ENCODE peak calls at places on chromosomes 4 and X, in seven cellular contexts. I, M, O, R, Q, B and V are unnamed samples.

GRCh38 chrX:19747672-19748610 is 139.5 kb downstream of the SH3KBP1 start:
- DNase-seq in I (no peak), M (no peak), O (no peak), R (no peak), Q (no peak), B (no peak), V (no peak)

GRCh38 chrX:44082829-44083228 is 109.6 kb upstream of the NDP start:
- DNase-seq in I (no peak), M (no peak), O (no peak), R (no peak), Q (no peak), B (no peak), V (no peak)

GRCh38 chr4:7024336-7024890 is 18.8 kb upstream of the TADA2B start:
- DNase-seq in I (no peak), M (no peak), O (no peak), R (no peak), Q (no peak), B (no peak), V (no peak)

GRCh38 chr4:25865586-25865985 is 2.8 kb upstream of the SEL1L3 start:
- DNase-seq in I (no peak), M (no peak), O (peak; percentile 39), R (no peak), Q (no peak), B (no peak), V (peak; percentile 83)

GRCh38 chr4:40992472-40993298 is 221.7 kb downstream of the APBB2 start:
- DNase-seq in I (no peak), M (no peak), O (peak; percentile 78), R (no peak), Q (no peak), B (peak; percentile 68), V (peak; percentile 43)

GRCh38 chr4:35700663-35701062 is 543.7 kb downstream of the ARAP2 start:
- DNase-seq in I (no peak), M (no peak), O (no peak), R (no peak), Q (no peak), B (no peak), V (no peak)

GRCh38 chrX:19386679-19387078 is 43.0 kb downstream of the PDHA1 start:
- DNase-seq in I (no peak), M (no peak), O (no peak), R (no peak), Q (no peak), B (no peak), V (no peak)

GRCh38 chr4:41877020-41877796 is 58.0 kb upstream of the TMEM33 start:
- DNase-seq in I (no peak), M (no peak), O (no peak), R (no peak), Q (no peak), B (no peak), V (no peak)

GRCh38 chr4:622996-623913 is 2.1 kb upstream of the PDE6B start:
- DNase-seq in I (no peak), M (peak; percentile 13), O (no peak), R (no peak), Q (no peak), B (no peak), V (no peak)

GRCh38 chr4:138938371-138938699 is 77.2 kb upstream of the NOCT start:
- DNase-seq in I (peak; percentile 66), M (no peak), O (peak; percentile 79), R (no peak), Q (no peak), B (peak; percentile 55), V (no peak)

GRCh38 chr4:186832906-186833305 is 109.2 kb upstream of the FAT1 start:
- DNase-seq in I (no peak), M (no peak), O (peak; percentile 40), R (no peak), Q (no peak), B (no peak), V (no peak)

GRCh38 chr4:25900901-25901500 is 13.0 kb upstream of the SMIM20 start:
- DNase-seq in I (no peak), M (no peak), O (no peak), R (no peak), Q (no peak), B (no peak), V (no peak)

GRCh38 chr4:123248260-123248659 is 148.3 kb upstream of the SPRY1 start:
- DNase-seq in I (no peak), M (no peak), O (peak; percentile 44), R (no peak), Q (no peak), B (no peak), V (no peak)

GRCh38 chrX:118523920-118524319 is 28.3 kb downstream of the DOCK11 start:
- DNase-seq in I (no peak), M (no peak), O (no peak), R (no peak), Q (no peak), B (no peak), V (no peak)

GRCh38 chrX:349196-349595 is 30.6 kb upstream of the GTPBP6 start:
- DNase-seq in I (no peak), M (peak; percentile 68), O (no peak), R (no peak), Q (no peak), B (no peak), V (no peak)

GRCh38 chr4:118729287-118730286 is 44.4 kb downstream of the METTL14 start:
- DNase-seq in I (peak; percentile 18), M (no peak), O (peak; percentile 51), R (no peak), Q (no peak), B (peak; percentile 87), V (no peak)

GRCh38 chr4:188218392-188218791 is 79.2 kb downstream of the TRIML1 start:
- DNase-seq in I (no peak), M (no peak), O (no peak), R (no peak), Q (no peak), B (no peak), V (no peak)

GRCh38 chr4:1463088-1463926 is 57.1 kb upstream of the NKX1-1 start:
- DNase-seq in I (no peak), M (no peak), O (peak; percentile 25), R (no peak), Q (no peak), B (no peak), V (no peak)

GRCh38 chrX:74536142-74537010 is 78.0 kb downstream of the RLIM start:
- DNase-seq in I (peak; percentile 57), M (peak; percentile 84), O (peak; percentile 87), R (peak; percentile 92), Q (peak; percentile 80), B (peak; percentile 89), V (no peak)

GRCh38 chr4:8472689-8473197 is 32.2 kb downstream of the TRMT44 start:
- DNase-seq in I (peak; percentile 97), M (no peak), O (peak; percentile 98), R (peak; percentile 89), Q (peak; percentile 51), B (peak; percentile 98), V (no peak)

GRCh38 chrX:153304988-153305736 is 16.4 kb downstream of the PNMA6F start:
- DNase-seq in I (no peak), M (no peak), O (no peak), R (no peak), Q (no peak), B (no peak), V (no peak)

GRCh38 chr4:55125087-55125721 is at the start of gene KDR:
- DNase-seq in I (no peak), M (no peak), O (peak; percentile 37), R (peak; percentile 76), Q (peak; percentile 20), B (peak; percentile 56), V (no peak)

GRCh38 chrX:53080628-53081580 is 1.3 kb upstream of the TSPYL2 start:
- DNase-seq in I (no peak), M (no peak), O (peak; percentile 39), R (no peak), Q (no peak), B (no peak), V (no peak)

GRCh38 chr4:128468485-128468989 is 180.9 kb upstream of the PGRMC2 start:
- DNase-seq in I (peak; percentile 89), M (no peak), O (peak; percentile 99), R (peak; percentile 79), Q (peak; percentile 86), B (peak; percentile 96), V (peak; percentile 85)

DNA sequence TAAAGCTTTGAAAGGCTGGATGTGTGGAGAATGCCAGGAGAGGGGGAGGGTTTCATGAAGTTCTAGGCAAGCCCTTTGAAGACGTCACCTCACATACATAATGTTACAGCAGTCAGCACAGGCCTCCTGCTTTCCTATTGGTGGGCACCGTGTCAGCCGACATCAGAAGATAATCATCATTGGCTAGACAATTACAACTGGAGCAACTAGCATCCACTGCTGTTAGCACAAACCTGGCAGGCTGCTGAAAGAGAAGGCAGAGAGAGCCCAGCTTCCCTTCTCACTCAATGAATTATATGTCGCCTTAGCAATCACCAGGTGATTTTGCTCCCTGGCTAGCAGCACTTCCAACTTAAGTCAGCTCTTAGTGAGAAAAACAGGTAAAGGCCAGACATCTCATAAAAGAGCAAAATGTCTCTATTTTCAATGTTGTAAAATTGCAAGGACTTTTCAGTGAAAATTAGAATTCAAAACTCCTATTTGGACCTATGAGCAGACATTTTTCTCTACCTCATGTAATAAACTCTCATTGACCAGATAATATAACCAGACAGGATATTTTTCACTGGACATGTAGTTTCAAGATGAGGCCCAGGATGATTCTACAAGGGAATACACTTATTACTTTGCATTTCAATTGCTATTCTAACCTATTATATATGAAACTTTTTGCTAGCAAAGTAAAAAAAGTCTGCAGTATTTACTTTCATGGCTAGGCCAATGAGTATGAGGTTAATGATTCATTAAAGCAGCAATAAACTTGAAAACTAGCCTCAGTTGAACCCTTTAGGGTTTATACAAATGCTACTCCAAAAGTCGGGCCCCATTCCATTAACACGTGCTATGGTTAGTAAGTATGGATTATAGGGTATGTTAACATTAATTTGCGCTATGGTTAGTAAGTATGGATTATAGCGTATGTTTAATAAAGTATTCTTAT is 4.3 kb downstream of the ELOVL6 start:
- DNase-seq in I (peak; percentile 95), M (no peak), O (peak; percentile 94), R (peak; percentile 89), Q (peak; percentile 50), B (peak; percentile 98), V (peak; percentile 71)
- H3K4me3 ChIP-seq in I (no peak overlapping the region), M (no peak overlapping the region), O (no peak overlapping the region), R (no peak overlapping the region), Q (no peak overlapping the region), B (no peak overlapping the region), V (no peak overlapping the region)

DNA sequence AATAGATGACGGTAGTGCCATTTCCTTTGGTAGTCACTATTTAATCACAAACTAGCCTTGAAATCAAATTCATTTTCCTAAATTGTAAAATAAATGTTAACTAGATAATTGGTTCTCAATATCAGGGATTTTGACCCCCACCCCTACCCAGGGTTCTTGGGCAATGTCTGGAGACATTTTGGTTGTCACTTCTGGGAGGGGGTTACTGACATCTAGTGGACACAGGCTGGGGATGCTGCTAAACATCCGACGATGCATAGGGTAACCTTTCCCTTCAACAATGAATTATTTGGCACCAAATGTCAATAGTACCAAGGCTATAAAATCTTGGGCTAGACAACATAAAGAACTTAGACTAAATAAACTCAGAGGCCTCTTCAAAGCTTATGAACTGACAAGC is 285.8 kb upstream of the TRPC5 start:
- DNase-seq in I (no peak), M (no peak), O (no peak), R (no peak), Q (no peak), B (no peak), V (no peak)
- TF ChIP-seq CTCF in I (peak; percentile 34), M (no peak), O (no peak), R (no peak), Q (no peak), B (peak; percentile 24), V (peak; percentile 26)

GRCh38 chrX:103830848-103831247 is 1.2 kb downstream of the RAB9B start:
- DNase-seq in I (no peak), M (no peak), O (no peak), R (no peak), Q (no peak), B (no peak), V (no peak)
- H3K4me3 ChIP-seq in I (no peak overlapping the region), M (no peak overlapping the region), O (no peak overlapping the region), R (peak overlapping the region; percentile 68), Q (peak overlapping the region; percentile 71), B (no peak overlapping the region), V (no peak overlapping the region)

GRCh38 chrX:154490414-154491083 is at the start of gene SLC10A3:
- DNase-seq in I (peak; percentile 81), M (peak; percentile 92), O (peak; percentile 89), R (peak; percentile 92), Q (peak; percentile 90), B (peak; percentile 95), V (peak; percentile 26)
- TF ChIP-seq CTCF in I (no peak), M (no peak), O (no peak), R (no peak), Q (no peak), B (no peak), V (no peak)